ENCODE peak calls at places on chromosomes 1 and 21, in four cellular contexts. S, E, R and V are unnamed samples.

GRCh38 chr1:91166106-91166712 is 144.4 kb upstream of the ZNF644 start:
- DNase-seq in S (peak), E (peak), R (peak), V (peak)

GRCh38 chr1:51189421-51190073 is 46.5 kb upstream of the RNF11 start:
- DNase-seq in S (peak), E (peak), R (peak), V (peak)

GRCh38 chr1:236287757-236288619 is 6.2 kb upstream of the ERO1B start:
- DNase-seq in S (peak), E (peak), R (no peak), V (no peak)

GRCh38 chr1:151164732-151165280 is 896 bp downstream of the LYSMD1 start:
- DNase-seq in S (no peak), E (no peak), R (no peak), V (peak)

GRCh38 chr1:154730251-154730650 is 122.3 kb upstream of the ADAR start:
- DNase-seq in S (no peak), E (no peak), R (peak), V (no peak)

GRCh38 chr1:222583079-222583478 is 6.7 kb downstream of the TAF1A start:
- DNase-seq in S (no peak), E (no peak), R (no peak), V (no peak)

GRCh38 chr1:36913016-36913415 is 121.3 kb downstream of the GRIK3 start:
- DNase-seq in S (no peak), E (no peak), R (no peak), V (no peak)

GRCh38 chr1:96538001-96538649 is 183.5 kb upstream of the PTBP2 start:
- DNase-seq in S (no peak), E (no peak), R (no peak), V (peak)

GRCh38 chr21:39451332-39452206 is at the start of gene SH3BGR:
- DNase-seq in S (peak), E (peak), R (no peak), V (no peak)

GRCh38 chr1:180936110-180937011 is 23.7 kb downstream of the KIAA1614 start:
- DNase-seq in S (no peak), E (no peak), R (no peak), V (no peak)

GRCh38 chr1:27037518-27037917 is 24.9 kb upstream of the TENT5B start:
- DNase-seq in S (no peak), E (no peak), R (no peak), V (no peak)

GRCh38 chr1:203351037-203351625 is at the start of gene FMOD:
- DNase-seq in S (peak), E (peak), R (no peak), V (no peak)

GRCh38 chr1:174105086-174105485 is 54.2 kb upstream of the RABGAP1L start:
- DNase-seq in S (no peak), E (no peak), R (no peak), V (no peak)

GRCh38 chr1:185110145-185110544 is 46.6 kb downstream of the TRMT1L start:
- DNase-seq in S (no peak), E (no peak), R (no peak), V (no peak)

GRCh38 chr1:38000529-38001453 is 4.5 kb downstream of the FHL3 start:
- DNase-seq in S (peak), E (no peak), R (no peak), V (peak)

GRCh38 chr1:33687000-33687399 is 176.9 kb upstream of the HMGB4 start:
- DNase-seq in S (no peak), E (no peak), R (no peak), V (no peak)

GRCh38 chr1:33684346-33685122 is 179.3 kb upstream of the HMGB4 start:
- DNase-seq in S (no peak), E (no peak), R (no peak), V (no peak)

GRCh38 chr1:33686551-33686950 is 177.3 kb upstream of the HMGB4 start:
- DNase-seq in S (no peak), E (no peak), R (no peak), V (no peak)

GRCh38 chr1:33682371-33682770 is 181.5 kb upstream of the HMGB4 start:
- DNase-seq in S (no peak), E (no peak), R (no peak), V (no peak)

DNA sequence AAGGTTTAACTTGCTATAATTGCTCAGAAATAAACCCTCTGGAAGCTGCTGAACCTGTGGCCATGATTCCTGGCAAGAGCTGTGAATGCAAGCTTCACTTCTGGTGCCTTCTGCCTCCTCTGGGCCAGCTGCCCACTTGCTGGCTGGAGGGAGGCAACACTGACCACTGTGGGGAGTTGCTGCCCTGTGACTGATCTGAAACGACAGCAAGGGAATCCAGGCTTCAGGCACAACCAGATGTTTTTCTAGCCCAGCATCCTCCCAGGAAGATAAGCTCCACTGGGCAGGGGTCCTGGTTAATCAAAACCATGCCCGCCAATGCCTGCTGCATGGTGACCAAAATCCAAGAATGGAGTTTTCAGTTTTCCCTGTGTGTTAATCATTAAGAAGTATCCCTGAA is 180.0 kb upstream of the HMGB4 start:
- DNase-seq in S (no peak), E (no peak), R (no peak), V (no peak)
- TF ChIP-seq NR3C1 in S (no peak), E (no peak), R (no peak), V (no peak)

DNA sequence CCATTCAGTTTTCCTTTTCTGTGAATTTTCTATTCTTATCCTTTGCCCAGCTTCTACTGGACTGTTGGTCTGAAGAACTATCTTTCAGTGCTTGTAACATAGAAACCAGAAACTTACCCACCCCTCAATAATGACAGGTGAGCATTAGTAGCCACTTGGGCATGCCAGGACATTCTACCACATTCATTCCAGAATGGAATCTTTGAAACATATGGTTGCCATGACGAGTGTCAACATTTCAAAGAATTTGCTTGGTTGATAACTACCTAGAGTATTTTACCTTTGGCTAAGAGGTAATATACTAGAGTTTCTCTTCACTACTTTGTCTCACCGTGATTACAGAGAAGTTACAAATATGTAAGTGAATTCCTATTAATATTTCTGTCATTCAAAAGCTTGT is at the start of gene MROH9:
- DNase-seq in S (no peak), E (no peak), R (no peak), V (no peak)
- TF ChIP-seq NR3C1 in S (no peak), E (no peak), R (no peak), V (no peak)

GRCh38 chr21:25506887-25507286 is 100.4 kb downstream of the MRPL39 start:
- DNase-seq in S (no peak), E (no peak), R (no peak), V (no peak)

GRCh38 chr21:25508364-25508763 is 98.9 kb downstream of the MRPL39 start:
- DNase-seq in S (no peak), E (no peak), R (no peak), V (no peak)

GRCh38 chr21:25509862-25510261 is 97.4 kb downstream of the MRPL39 start:
- DNase-seq in S (no peak), E (no peak), R (no peak), V (no peak)

GRCh38 chr21:25506268-25506667 is 101.0 kb downstream of the MRPL39 start:
- DNase-seq in S (no peak), E (no peak), R (no peak), V (no peak)

DNA sequence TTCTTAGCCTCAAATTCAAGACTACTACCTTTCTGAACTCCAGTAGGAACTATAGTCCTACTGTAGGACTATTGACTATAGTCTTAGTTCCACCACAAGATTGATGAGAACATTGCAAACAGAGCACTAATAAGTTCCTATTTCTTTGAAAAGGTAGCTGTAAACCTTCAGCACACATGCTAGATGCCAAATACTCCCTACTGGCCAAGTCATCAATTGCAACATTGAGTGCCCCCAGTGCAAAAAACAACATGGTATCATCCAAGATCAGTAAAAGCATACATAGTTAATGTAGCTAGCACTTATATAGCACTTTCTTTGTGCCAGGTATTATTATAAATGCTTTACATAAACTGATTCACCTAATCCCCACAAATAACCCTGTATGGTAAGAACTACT is 99.8 kb downstream of the MRPL39 start:
- DNase-seq in S (no peak), E (no peak), R (no peak), V (no peak)
- TF ChIP-seq NR3C1 in S (no peak), E (no peak), R (no peak), V (no peak)

DNA sequence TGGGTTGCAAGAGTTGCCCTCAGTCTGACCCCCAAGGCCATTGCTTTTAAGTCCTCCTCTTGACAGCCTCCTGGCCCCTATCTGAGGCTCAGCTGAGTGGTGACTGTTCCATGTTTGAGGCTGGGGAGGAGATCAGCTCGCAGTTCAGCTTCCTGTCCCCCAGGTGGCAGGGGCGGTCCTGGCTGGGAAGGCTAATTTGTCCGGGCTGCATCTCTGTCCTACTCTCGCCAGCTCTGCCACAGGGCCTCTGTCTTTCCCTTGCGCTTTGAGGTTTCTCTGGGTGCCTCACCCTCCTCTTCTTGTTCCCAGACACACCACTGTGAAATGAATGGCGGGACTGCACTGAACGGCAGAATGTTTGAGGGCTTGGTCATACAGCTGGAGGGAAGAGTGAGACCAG is 157.3 kb downstream of the KCNJ6 start:
- DNase-seq in S (peak), E (peak), R (peak), V (peak)
- TF ChIP-seq NR3C1 in S (no peak), E (no peak), R (no peak), V (no peak)

DNA sequence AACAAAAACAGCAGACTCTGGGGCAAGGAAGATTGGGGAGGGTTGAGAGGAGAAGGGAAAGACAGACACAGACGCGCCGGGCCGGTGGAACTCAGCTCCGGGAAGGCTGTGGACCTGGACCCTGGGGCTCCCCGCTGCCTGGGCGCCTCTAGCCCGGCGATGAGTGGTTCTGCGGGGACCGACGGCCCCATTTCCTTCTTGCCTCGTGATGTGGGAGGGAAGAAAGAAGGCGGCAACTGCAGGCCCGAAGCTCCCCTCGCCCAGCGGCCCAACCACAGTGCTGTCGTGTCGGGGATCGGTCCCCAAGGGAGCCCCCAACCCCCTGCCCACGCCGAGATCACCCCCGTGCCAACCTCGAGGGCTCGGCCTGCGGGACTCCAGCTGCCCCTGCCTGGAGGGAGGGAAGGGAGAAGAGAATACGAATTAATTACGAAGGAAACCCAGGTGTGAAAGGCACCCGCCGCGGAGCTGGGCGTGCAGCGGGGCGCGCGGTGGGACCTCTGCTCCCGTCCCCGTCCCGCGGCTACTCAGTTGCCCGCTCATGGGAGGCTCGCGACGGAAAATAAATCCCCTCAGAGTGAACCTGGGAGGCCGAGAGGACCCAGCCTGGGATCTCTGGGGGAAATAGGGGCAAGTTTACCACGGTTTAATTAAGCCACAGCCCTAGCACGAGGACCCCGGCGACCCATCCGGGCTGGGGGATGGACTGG is 7.4 kb downstream of the FOXD3 start:
- DNase-seq in S (peak), E (no peak), R (no peak), V (no peak)
- TF ChIP-seq NR3C1 in S (no peak), E (no peak), R (no peak), V (no peak)

GRCh38 chr1:156909671-156910070 is 10.8 kb upstream of the LRRC71 start:
- DNase-seq in S (no peak), E (no peak), R (no peak), V (no peak)

GRCh38 chr1:156908541-156908940 is 11.9 kb upstream of the LRRC71 start:
- DNase-seq in S (no peak), E (no peak), R (no peak), V (no peak)

GRCh38 chr1:156906206-156906910 is 12.8 kb downstream of the PEAR1 start:
- DNase-seq in S (no peak), E (no peak), R (no peak), V (no peak)

GRCh38 chr1:156910309-156910782 is 10.1 kb upstream of the LRRC71 start:
- DNase-seq in S (peak), E (peak), R (peak), V (peak)

GRCh38 chr1:156908955-156909354 is 11.5 kb upstream of the LRRC71 start:
- DNase-seq in S (no peak), E (no peak), R (no peak), V (no peak)
- TF ChIP-seq NR3C1 in S (no peak), E (no peak), R (no peak), V (no peak)

GRCh38 chr21:34667761-34668160 is 1.0 kb upstream of the CLIC6 start:
- DNase-seq in S (no peak), E (no peak), R (no peak), V (no peak)

GRCh38 chr21:34670220-34670961 is 1.6 kb downstream of the CLIC6 start:
- DNase-seq in S (peak), E (no peak), R (no peak), V (no peak)

GRCh38 chr21:34669149-34669879 is 520 bp downstream of the CLIC6 start:
- DNase-seq in S (peak), E (no peak), R (no peak), V (no peak)

GRCh38 chr21:34670962-34671348 is 2.2 kb downstream of the CLIC6 start:
- DNase-seq in S (no peak), E (no peak), R (no peak), V (no peak)

DNA sequence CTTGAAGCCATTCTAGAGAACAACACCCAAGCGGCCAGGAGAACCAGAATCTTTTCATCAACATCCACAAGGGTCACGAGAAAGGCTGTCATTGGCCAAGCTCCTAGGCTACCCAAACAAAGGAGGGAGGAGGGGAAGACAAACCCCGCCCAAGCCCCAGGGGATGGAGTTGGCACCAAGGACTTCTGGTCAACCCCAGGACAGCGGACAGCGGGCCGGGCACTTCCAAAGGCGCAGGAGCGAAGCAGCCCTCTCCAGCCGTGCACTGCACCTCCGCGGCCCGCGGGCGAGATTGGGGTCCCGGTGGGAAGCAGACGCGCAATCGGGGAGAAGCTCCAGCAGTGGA is at the start of gene CLIC6:
- DNase-seq in S (peak), E (no peak), R (no peak), V (no peak)
- TF ChIP-seq NR3C1 in S (no peak), E (no peak), R (no peak), V (no peak)

DNA sequence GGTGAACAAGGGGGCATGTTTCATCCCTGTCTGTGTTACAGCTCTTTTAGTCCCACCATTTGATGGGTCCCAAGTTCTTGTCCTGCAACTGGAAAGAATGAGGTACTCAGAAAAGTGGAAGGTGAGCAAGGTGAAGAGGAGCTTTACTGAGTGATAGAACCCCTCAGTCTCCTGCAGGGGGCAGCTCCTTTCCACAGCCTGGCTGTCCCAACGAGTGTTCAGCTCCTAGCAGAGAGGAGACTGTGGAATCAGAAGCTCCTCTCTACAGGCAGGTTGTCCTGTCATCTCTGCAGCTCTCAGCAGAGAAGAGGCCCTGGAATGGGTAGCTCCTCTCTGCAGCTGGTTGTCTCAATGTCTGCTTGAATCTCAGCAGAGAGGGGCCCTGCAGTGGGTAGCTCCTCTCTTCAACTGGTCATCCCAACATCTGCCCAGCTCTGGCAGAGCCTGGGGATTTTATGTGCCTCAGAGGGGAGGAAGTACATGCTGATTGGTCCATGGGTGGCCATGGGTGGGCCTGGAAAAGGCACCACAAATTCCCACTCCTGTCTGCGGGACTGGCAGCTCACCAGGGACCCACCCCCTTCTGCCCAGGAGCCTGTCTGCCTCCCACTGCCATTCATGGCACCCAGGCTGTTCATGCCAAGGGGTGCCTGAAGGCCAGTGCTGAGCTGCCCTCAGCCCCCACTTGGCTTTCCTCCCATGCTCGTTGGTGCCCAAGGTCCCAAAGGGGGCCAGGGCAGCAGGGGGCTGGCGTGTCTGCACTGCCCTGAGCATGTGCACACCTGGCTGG is 25.7 kb downstream of the LDLRAD1 start:
- DNase-seq in S (peak), E (no peak), R (no peak), V (peak)
- TF ChIP-seq NR3C1 in S (no peak), E (no peak), R (no peak), V (no peak)

GRCh38 chr1:1168451-1169411 is 4.9 kb upstream of the TTLL10 start:
- DNase-seq in S (peak), E (no peak), R (no peak), V (peak)

GRCh38 chr1:1166642-1167415 is 6.9 kb upstream of the TTLL10 start:
- DNase-seq in S (no peak), E (no peak), R (no peak), V (no peak)

GRCh38 chr1:1165900-1166421 is 7.7 kb upstream of the TTLL10 start:
- DNase-seq in S (no peak), E (no peak), R (no peak), V (no peak)

GRCh38 chr1:1168156-1168450 is 5.6 kb upstream of the TTLL10 start:
- DNase-seq in S (no peak), E (no peak), R (no peak), V (no peak)

GRCh38 chr1:1167416-1168155 is 6.1 kb upstream of the TTLL10 start:
- DNase-seq in S (no peak), E (no peak), R (no peak), V (no peak)
- TF ChIP-seq NR3C1 in S (no peak), E (no peak), R (no peak), V (no peak)